ENCODE peak calls at places on chromosomes 16 and 17, in four cellular contexts. D, X, S and G are unnamed samples.

GRCh38 chr17:1810450-1811103 is 19.1 kb downstream of the SMYD4 start:
- DNase-seq in D (no peak), X (no peak), S (no peak), G (no peak)

GRCh38 chr17:5555254-5555653 is 29.1 kb downstream of the NLRP1 start:
- DNase-seq in D (no peak), X (no peak), S (no peak), G (no peak)

GRCh38 chr16:3027983-3028715 is 4.3 kb downstream of the THOC6 start:
- DNase-seq in D (peak), X (peak), S (peak), G (peak)

GRCh38 chr16:85123891-85124635 is 11.8 kb upstream of the CIBAR2 start:
- DNase-seq in D (peak), X (no peak), S (peak), G (no peak)

GRCh38 chr16:13351222-13351621 is 449.8 kb downstream of the SHISA9 start:
- DNase-seq in D (no peak), X (no peak), S (no peak), G (no peak)

GRCh38 chr16:15954814-15955151 is 5.4 kb downstream of the ABCC1 start:
- DNase-seq in D (no peak), X (no peak), S (no peak), G (no peak)

GRCh38 chr16:14405611-14406537 is 224.2 kb downstream of the PARN start:
- DNase-seq in D (no peak), X (peak), S (peak), G (peak)

GRCh38 chr17:2013994-2014317 is 11.2 kb downstream of the RTN4RL1 start:
- DNase-seq in D (no peak), X (no peak), S (no peak), G (no peak)

GRCh38 chr17:81287741-81288430 is 7.2 kb downstream of the SLC38A10 start:
- DNase-seq in D (no peak), X (no peak), S (no peak), G (no peak)

GRCh38 chr17:81286491-81287145 is 8.5 kb downstream of the SLC38A10 start:
- DNase-seq in D (no peak), X (no peak), S (no peak), G (no peak)

GRCh38 chr17:81285179-81285878 is 9.8 kb downstream of the SLC38A10 start:
- DNase-seq in D (peak), X (peak), S (peak), G (peak)

GRCh38 chr17:81287155-81287554 is 8.0 kb downstream of the SLC38A10 start:
- DNase-seq in D (no peak), X (no peak), S (no peak), G (no peak)

GRCh38 chr17:81285894-81286293 is 9.2 kb downstream of the SLC38A10 start:
- DNase-seq in D (no peak), X (no peak), S (no peak), G (no peak)
- H3K27ac ChIP-seq in D (peak), X (peak), S (peak), G (peak)

DNA sequence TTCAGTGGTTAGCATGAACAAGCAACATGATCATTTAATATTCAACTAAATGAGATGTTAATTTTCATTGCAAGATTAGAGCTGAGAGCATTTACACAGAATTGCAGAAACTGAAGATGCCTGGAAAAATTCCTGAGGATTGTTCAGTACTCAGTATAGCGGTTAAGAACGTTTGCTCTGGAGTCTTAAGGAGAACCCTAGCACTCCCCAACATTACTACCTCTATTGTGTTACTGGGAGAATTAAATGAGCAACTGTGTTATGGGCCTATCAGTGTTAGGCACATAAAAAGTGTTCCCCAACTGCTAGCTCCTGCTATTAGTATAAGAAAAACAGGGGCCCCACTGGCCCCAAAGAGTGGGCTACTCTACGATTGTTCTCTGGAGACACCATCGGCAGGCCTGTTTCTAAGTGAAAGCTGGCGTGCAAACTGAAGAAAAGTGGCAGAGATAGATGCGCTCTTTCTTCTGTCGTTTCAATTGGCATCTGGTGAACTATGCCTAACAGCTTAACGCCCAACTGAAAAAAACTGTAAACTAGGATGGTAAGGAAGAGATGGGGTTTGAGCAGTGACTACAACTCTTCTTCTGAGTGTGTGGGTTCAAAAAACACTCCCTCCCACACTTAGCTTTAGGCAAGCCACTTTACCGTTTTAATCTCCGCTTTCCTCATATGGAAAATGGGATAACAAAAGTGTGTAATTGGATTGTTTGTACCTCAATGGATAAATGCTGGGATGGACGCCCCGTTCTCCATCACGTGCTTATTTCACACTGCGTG is 1.3 kb downstream of the CDR2 start:
- DNase-seq in D (no peak), X (peak), S (no peak), G (no peak)
- H3K27ac ChIP-seq in D (no peak), X (peak), S (peak), G (no peak)

DNA sequence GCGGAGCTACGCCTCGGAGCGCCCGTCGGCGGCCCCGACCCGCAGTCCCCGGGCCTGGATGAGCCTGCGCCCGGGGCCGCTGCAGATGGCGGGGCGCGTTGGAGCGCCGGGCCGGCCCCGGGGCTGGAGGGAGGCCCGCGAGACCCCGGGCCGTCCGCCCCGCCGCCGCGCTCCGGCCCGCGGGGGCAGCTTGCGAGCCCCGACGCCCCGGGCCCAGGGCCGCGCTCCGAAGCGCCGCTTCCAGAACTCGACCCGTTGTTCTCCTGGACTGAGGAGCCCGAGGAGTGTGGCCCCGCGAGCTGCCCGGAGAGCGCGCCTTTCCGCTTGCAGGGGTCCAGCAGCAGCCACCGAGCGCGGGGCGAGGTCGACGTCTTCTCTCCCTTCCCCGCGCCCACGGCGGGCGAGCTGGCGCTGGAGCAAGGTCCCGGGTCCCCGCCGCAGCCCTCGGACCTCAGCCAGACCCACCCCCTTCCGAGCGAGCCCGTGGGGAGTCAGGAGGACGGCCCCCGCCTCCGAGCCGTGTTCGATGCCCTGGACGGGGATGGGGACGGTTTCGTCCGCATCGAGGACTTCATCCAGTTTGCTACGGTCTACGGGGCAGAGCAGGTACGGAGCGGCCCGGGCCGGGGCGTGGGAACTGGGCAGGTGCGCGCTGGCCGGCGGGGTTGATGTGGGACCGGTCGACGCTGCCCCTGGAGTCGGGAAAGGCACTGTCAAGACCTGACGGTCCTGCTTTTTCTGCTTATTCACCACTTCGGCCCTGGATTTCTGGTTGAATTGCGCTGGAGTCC is 861 bp downstream of the RAB11FIP3 start:
- DNase-seq in D (no peak), X (peak), S (peak), G (no peak)
- H3K27ac ChIP-seq in D (peak), X (no peak), S (peak), G (no peak)

GRCh38 chr17:77206125-77206523 is 65.4 kb downstream of the SEC14L1 start:
- DNase-seq in D (no peak), X (no peak), S (no peak), G (no peak)
- H3K27ac ChIP-seq in D (no peak), X (no peak), S (peak), G (peak)

GRCh38 chr16:48334325-48334724 is 50.9 kb downstream of the SIAH1 start:
- DNase-seq in D (no peak), X (no peak), S (no peak), G (no peak)

GRCh38 chr16:48332978-48333377 is 52.2 kb downstream of the SIAH1 start:
- DNase-seq in D (no peak), X (no peak), S (no peak), G (no peak)

GRCh38 chr16:48330133-48330846 is 54.9 kb downstream of the SIAH1 start:
- DNase-seq in D (no peak), X (no peak), S (no peak), G (no peak)

GRCh38 chr16:48329138-48329537 is 56.1 kb downstream of the SIAH1 start:
- DNase-seq in D (no peak), X (no peak), S (no peak), G (no peak)

GRCh38 chr16:48330847-48331204 is 54.4 kb downstream of the SIAH1 start:
- DNase-seq in D (no peak), X (no peak), S (no peak), G (no peak)
- H3K27ac ChIP-seq in D (no peak), X (no peak), S (no peak), G (no peak)

DNA sequence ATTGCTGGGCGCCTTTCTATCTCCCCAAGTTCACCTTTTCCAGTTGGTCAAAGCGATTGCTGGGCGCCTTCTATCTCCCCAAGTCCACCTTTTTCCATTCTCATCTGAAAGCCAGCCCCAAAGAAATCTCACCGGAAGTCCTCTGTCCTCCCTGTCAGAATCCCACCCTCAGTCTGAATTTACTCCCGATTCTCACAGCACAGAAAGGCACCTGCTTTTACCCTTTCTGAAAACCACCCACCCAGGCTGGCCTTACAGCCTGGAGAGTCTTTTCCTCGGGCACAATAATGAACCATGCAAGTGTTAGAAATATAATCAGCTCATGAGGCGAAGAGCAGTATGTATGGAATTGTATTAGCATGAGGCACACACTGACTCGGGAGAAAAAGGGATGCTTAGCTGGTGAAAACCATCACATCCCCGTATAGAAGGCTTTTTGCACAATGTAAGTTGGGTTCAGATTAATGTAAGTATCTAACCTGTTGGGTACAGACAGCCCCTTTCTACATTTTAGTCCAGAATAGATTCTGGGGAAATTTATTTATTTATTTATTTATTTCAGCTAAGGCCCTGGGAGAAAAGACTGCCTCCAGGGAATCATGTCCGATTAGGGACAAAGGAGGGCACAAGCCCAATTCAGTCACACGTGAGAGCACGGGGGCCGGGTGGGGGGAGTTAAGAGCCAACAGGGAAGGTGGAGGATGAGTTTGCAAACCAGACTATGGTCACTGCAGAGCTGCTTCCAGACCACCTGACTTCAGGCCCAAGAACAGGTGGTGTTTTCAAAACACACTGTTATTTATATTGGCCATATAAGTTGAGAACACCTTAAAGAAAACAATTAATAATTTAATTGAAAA is 1.4 kb upstream of the ZFHX3 start:
- DNase-seq in D (no peak), X (no peak), S (no peak), G (no peak)
- H3K27ac ChIP-seq in D (peak), X (peak), S (peak), G (peak)

GRCh38 chr17:78862073-78863023 is 21.7 kb upstream of the USP36 start:
- DNase-seq in D (peak), X (peak), S (peak), G (no peak)
- H3K27ac ChIP-seq in D (peak), X (peak), S (peak), G (no peak)

DNA sequence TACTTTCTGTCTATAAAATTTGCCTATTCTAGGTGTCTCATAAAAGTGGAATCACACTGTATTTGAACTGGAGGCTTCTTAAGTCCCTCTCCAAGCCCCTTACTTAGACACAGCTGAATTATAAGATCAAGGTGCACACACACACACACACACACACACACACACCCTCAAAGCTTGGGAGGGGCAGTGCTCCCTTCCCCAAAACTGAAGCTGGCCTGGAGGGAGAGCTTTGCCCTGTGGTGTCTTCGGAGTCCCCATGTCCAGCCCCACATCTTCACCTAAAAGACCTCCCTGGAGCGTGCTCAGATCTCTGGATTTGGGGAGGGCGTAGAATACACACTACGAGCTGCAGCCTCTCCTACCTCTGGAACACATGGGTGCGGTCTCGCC is 828 bp downstream of the EMP2 start:
- DNase-seq in D (no peak), X (no peak), S (no peak), G (no peak)
- H3K27ac ChIP-seq in D (peak), X (peak), S (peak), G (peak)

GRCh38 chr17:82285141-82285540 is 11.6 kb upstream of the CSNK1D start:
- DNase-seq in D (no peak), X (no peak), S (no peak), G (no peak)
- H3K27ac ChIP-seq in D (peak), X (no peak), S (no peak), G (no peak)

DNA sequence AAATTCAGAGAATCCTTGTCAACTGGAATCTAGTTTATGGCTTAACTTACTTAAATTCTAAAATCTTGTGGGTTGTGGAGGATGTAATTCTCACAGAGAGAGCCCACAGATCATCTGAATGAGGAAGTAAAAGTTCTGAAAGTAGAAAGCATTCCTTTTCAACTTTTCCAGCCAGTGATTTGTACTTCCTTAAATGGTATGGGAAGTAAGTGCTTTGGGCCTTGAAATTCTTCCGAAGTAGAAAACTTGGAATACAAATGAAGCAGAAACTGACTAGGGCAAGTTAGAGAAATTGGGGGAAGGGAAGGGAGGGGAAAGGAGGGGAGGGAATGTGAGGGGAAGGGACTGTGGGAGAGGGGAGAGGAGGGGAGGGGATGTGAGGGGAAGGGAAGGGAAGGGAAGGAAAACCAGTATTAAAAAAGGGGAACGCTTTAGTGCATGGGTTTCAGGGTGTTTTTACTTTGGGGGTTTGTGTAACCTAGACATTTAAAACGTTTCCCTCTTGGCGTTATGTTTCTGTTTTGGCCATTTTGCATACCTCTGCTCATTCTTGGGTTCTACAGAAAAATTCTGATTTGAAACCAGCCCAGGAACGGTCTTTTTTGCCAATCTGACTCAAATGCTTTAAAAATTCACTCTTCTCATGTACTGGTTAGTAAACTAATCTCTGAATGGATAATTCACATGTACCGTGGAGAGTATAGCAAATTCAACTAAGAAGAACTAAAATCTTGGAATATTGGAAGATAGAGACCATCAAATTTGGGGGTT is 15.5 kb upstream of the SNTB2 start:
- DNase-seq in D (no peak), X (no peak), S (no peak), G (peak)
- H3K27ac ChIP-seq in D (peak), X (peak), S (peak), G (peak)